ENCODE peak calls at places on chromosomes 7 and 10, in six cellular contexts. B is ovary, I is BE2C, H is astrocyte, O is dorsolateral prefrontal cortex, W is lower leg skin. T is an unnamed sample.

GRCh38 chr10:128422999-128423398 is 296.8 kb upstream of the MKI67 start:
- DNase-seq in B (no peak), I (no peak), H (no peak), O (no peak), W (no peak), T (no peak)

GRCh38 chr7:108000875-108001758 is 1.8 kb downstream of the LAMB1 start:
- DNase-seq in B (peak), I (peak), H (no peak), O (peak), W (peak), T (peak)

GRCh38 chr10:7625836-7626235 is 40.9 kb downstream of the ITIH5 start:
- DNase-seq in B (peak), I (no peak), H (peak), O (no peak), W (no peak), T (no peak)

GRCh38 chr10:70804424-70804814 is 11.3 kb upstream of the SGPL1 start:
- DNase-seq in B (no peak), I (no peak), H (peak), O (no peak), W (no peak), T (no peak)

GRCh38 chr7:46680147-46680546 is 759.1 kb upstream of the IGFBP3 start:
- DNase-seq in B (no peak), I (no peak), H (peak), O (no peak), W (no peak), T (no peak)

GRCh38 chr7:5429253-5429856 is 5.7 kb upstream of the TNRC18 start:
- DNase-seq in B (peak), I (no peak), H (peak), O (no peak), W (no peak), T (peak)

GRCh38 chr7:128132426-128133069 is 101.3 kb upstream of the LRRC4 start:
- DNase-seq in B (no peak), I (no peak), H (no peak), O (no peak), W (no peak), T (no peak)

GRCh38 chr10:12484945-12485805 is 135.8 kb downstream of the CAMK1D start:
- DNase-seq in B (no peak), I (no peak), H (no peak), O (no peak), W (no peak), T (peak)

GRCh38 chr10:3689871-3690510 is 95.0 kb downstream of the KLF6 start:
- DNase-seq in B (no peak), I (no peak), H (no peak), O (no peak), W (no peak), T (no peak)

GRCh38 chr10:77173615-77174461 is 463.8 kb downstream of the KCNMA1 start:
- DNase-seq in B (peak), I (peak), H (peak), O (peak), W (peak), T (peak)

GRCh38 chr7:27073066-27073465 is 22.7 kb downstream of the HOXA1 start:
- DNase-seq in B (no peak), I (no peak), H (no peak), O (no peak), W (no peak), T (no peak)

GRCh38 chr7:159145544-159145891 is 851 bp upstream of the VIPR2 start:
- DNase-seq in B (peak), I (no peak), H (no peak), O (no peak), W (no peak), T (no peak)

GRCh38 chr10:99527526-99528255 is 5.1 kb upstream of the NKX2-3 start:
- DNase-seq in B (no peak), I (no peak), H (no peak), O (no peak), W (no peak), T (no peak)

GRCh38 chr10:46551701-46552525 is 4.5 kb downstream of the GPRIN2 start:
- DNase-seq in B (peak), I (peak), H (no peak), O (peak), W (peak), T (no peak)

GRCh38 chr10:102678842-102679289 is 34.6 kb downstream of the TRIM8 start:
- DNase-seq in B (peak), I (peak), H (no peak), O (peak), W (no peak), T (peak)

GRCh38 chr7:63038987-63039386 is 959.7 kb upstream of the ZNF722 start:
- DNase-seq in B (no peak), I (no peak), H (no peak), O (no peak), W (no peak), T (no peak)

GRCh38 chr10:88946965-88947590 is 5.5 kb downstream of the ACTA2 start:
- DNase-seq in B (no peak), I (no peak), H (peak), O (no peak), W (no peak), T (no peak)

GRCh38 chr10:88952647-88953111 is at the start of gene ACTA2:
- DNase-seq in B (peak), I (peak), H (peak), O (no peak), W (no peak), T (peak)

GRCh38 chr10:88949051-88949450 is 3.5 kb downstream of the ACTA2 start:
- DNase-seq in B (no peak), I (no peak), H (no peak), O (no peak), W (no peak), T (no peak)

GRCh38 chr10:88953662-88954061 is 1.1 kb upstream of the ACTA2 start:
- DNase-seq in B (no peak), I (no peak), H (no peak), O (no peak), W (no peak), T (no peak)

GRCh38 chr10:88949912-88950664 is 2.5 kb downstream of the ACTA2 start:
- DNase-seq in B (no peak), I (no peak), H (no peak), O (no peak), W (no peak), T (no peak)
- H3K4me3 ChIP-seq in B (peak), I (no peak), H (peak), O (no peak), W (no peak), T (peak)

GRCh38 chr10:98030093-98030821 is at the start of gene CRTAC1:
- DNase-seq in B (peak), I (peak), H (no peak), O (peak), W (peak), T (peak)
- H3K4me3 ChIP-seq in B (peak), I (no peak), H (peak), O (peak), W (no peak), T (peak)

DNA sequence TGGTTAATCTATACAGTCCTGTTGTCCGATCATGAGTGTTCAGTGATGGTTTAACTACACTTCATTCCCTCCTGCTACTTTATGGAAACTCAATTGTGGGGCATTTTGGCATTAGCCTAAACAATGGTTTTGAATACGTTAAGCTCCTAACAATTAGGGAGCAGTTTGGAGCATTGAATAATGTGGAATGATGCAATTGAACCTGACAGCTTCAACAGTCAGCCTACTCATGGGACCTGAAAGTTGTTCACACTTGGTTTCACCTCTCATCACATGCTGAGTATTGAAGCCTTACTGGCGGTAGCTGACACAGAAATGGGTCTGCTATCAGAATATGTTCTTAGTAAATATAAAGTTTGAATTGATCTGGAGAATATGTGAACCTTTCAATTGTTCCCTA is 186.1 kb downstream of the MLLT10 start:
- DNase-seq in B (no peak), I (no peak), H (peak), O (no peak), W (no peak), T (no peak)
- H3K4me3 ChIP-seq in B (no peak), I (no peak), H (no peak), O (no peak), W (no peak), T (no peak)

GRCh38 chr10:59242057-59242456 is 65.6 kb downstream of the PHYHIPL start:
- DNase-seq in B (no peak), I (no peak), H (no peak), O (no peak), W (no peak), T (no peak)
- H3K4me3 ChIP-seq in B (no peak), I (no peak), H (no peak), O (no peak), W (no peak), T (no peak)

GRCh38 chr10:84540617-84541288 is 212.4 kb downstream of the CCSER2 start:
- DNase-seq in B (peak), I (peak), H (peak), O (peak), W (peak), T (peak)
- H3K4me3 ChIP-seq in B (peak), I (peak), H (peak), O (peak), W (no peak), T (peak)

GRCh38 chr10:113042961-113043360 is 92.9 kb downstream of the TCF7L2 start:
- DNase-seq in B (no peak), I (no peak), H (no peak), O (no peak), W (no peak), T (no peak)
- H3K4me3 ChIP-seq in B (no peak), I (no peak), H (no peak), O (no peak), W (no peak), T (no peak)

DNA sequence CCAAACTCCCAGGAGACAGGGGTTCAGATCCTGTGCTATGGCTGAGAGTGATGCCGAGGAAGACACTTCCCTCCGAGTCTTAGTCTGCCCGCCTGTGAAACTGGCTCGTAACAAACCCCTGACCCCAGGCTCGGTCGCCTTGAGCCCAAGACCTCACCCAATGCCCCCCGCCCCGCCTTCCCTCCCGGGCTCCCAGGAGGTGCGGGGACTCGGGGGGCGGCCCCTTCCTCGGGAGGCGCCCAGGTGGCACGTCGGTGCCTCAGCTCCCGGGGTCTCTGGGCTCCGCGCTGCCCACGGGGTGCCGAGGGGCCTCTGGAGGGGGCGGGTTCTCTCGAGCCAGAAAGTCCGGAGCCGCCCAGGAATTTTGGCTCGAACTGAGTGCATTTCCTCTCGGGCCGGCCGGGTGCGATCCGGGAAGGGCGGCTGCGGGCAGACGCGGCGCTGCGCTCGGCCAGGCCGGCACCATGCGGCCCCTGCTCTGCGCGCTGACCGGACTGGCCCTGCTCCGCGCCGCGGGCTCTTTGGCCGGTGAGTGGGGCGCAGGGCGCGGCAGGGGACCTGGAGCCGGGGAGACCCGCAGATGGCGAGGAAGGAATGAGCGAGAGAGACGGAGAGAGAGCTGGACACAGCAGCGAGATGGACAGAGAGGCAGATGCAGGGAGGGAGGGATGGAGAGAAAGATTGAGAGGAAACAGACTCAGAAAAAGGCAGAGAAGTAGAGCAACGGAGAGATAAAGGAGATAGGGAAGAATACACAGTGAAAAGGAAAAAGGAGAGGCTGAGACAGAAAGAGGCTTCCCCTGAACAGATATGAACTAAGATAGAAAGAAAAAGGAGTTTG is at the start of gene PLAC9:
- DNase-seq in B (peak), I (no peak), H (no peak), O (no peak), W (no peak), T (peak)
- H3K4me3 ChIP-seq in B (peak), I (no peak), H (peak), O (peak), W (peak), T (peak)

GRCh38 chr7:138657854-138658386 is 43.2 kb downstream of the SVOPL start:
- DNase-seq in B (no peak), I (no peak), H (no peak), O (no peak), W (no peak), T (no peak)
- H3K4me3 ChIP-seq in B (no peak), I (no peak), H (no peak), O (no peak), W (no peak), T (no peak)

DNA sequence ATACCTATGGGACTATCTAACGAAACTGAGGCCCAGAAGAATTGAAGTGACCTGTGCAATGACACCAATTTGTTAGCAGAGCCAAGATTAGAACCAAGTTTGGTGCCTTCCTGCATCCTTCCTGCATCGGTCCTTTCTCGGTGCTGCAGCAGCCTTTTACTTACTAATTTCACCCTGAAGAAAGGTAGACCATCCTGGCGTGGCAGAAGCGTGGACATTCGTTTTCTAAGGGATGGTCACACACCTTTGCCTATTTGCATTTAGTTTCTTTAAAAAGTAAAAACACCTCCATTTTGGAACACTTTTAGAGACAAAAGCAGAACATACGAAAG is 744 bp upstream of the LSM8 start:
- DNase-seq in B (no peak), I (no peak), H (no peak), O (no peak), W (no peak), T (no peak)
- H3K4me3 ChIP-seq in B (peak), I (peak), H (peak), O (peak), W (peak), T (peak)

GRCh38 chr7:150801242-150801945 is 825 bp downstream of the TMEM176A start:
- DNase-seq in B (no peak), I (no peak), H (no peak), O (no peak), W (no peak), T (no peak)
- H3K4me3 ChIP-seq in B (peak), I (no peak), H (no peak), O (peak), W (peak), T (peak)

T was measured in cardiac muscle cell.